ENCODE peak calls at places on chromosome 13, in ten cellular contexts. V is brain microvascular endothelial cell; O is activated naive CD4-positive, alpha-beta T cell treated with anti-CD3 and anti-CD28 coated beads for 36 hours; Y is activated CD4-positive, alpha-beta T cell treated with anti-CD3 and anti-CD28 coated beads, Interleukin-2, amount 50 U/mL, for 48 hours; Q is NCI-H460; I is heart right ventricle; M is fibroblast of lung; G is NCI-H1417; W is AG09319; T is CD4-positive, CD25-positive, alpha-beta regulatory T cell. E is an unnamed sample.
A peak's percentile ranks its signal among the peaks of the same experiment; 100 is the strongest.

GRCh38 chr13:38657191-38657590 is 29.7 kb upstream of the FREM2 start:
- DNase-seq in M (peak; percentile 20), T (no peak), Y (no peak), Q (no peak), W (no peak), I (no peak), G (no peak), O (no peak), V (peak; percentile 23), E (peak; percentile 2)

GRCh38 chr13:40148103-40148502 is 492.6 kb downstream of the COG6 start:
- DNase-seq in Q (no peak), V (no peak), G (no peak), W (no peak), O (peak; percentile 73), Y (peak; percentile 22), M (no peak), I (no peak), T (no peak), E (no peak)

GRCh38 chr13:74889321-74889720 is 592.6 kb downstream of the TBC1D4 start:
- DNase-seq in V (no peak), O (no peak), Y (no peak), T (no peak), Q (no peak), G (peak; percentile 20), W (no peak), M (peak; percentile 41), I (no peak), E (no peak)

GRCh38 chr13:53064721-53065120 is 36.1 kb downstream of the OLFM4 start:
- DNase-seq in G (peak; percentile 96), W (no peak), T (no peak), I (peak; percentile 15), Y (no peak), V (no peak), M (no peak), Q (no peak), O (no peak), E (no peak)

GRCh38 chr13:50766043-50766442 is 77.4 kb downstream of the DLEU7 start:
- DNase-seq in I (no peak), G (no peak), T (no peak), Q (no peak), W (no peak), V (no peak), Y (no peak), M (peak; percentile 23), O (no peak), E (no peak)

GRCh38 chr13:65111223-65111622 is 2118.9 kb downstream of the PCDH9 start:
- DNase-seq in Y (no peak), V (no peak), W (no peak), O (no peak), G (no peak), T (no peak), Q (no peak), M (no peak), I (no peak), E (no peak)

GRCh38 chr13:83024955-83025594 is 857.2 kb downstream of the SLITRK1 start:
- DNase-seq in Q (no peak), O (no peak), M (no peak), W (no peak), V (no peak), I (no peak), Y (no peak), G (no peak), T (no peak), E (peak; percentile 20)

GRCh38 chr13:76764916-76765315 is 121.3 kb downstream of the KCTD12 start:
- DNase-seq in G (no peak), Y (no peak), T (no peak), O (no peak), W (no peak), M (no peak), Q (no peak), V (no peak), I (no peak), E (no peak)

E was measured in HFFc6.